ENCODE peak calls at places on chromosomes 11 and 22, in six cellular contexts. C is CD4-positive, alpha-beta memory T cell; J is NCI-H1092; Q is substantia nigra; W is small intestine; E is stomach. I is an unnamed sample.

GRCh38 chr11:1121343-1122331 is 36.1 kb upstream of the MUC5AC start:
- DNase-seq in C (no peak), J (no peak), Q (no peak), W (no peak), E (peak), I (no peak)

GRCh38 chr11:76209671-76209955 is 3.3 kb upstream of the WNT11 start:
- DNase-seq in C (no peak), J (no peak), Q (no peak), W (no peak), E (no peak), I (no peak)

GRCh38 chr11:12156301-12157140 is 46.1 kb downstream of the MICAL2 start:
- DNase-seq in C (no peak), J (no peak), Q (no peak), W (no peak), E (no peak), I (no peak)

GRCh38 chr11:33957304-33957917 is 65.5 kb upstream of the LMO2 start:
- DNase-seq in C (no peak), J (no peak), Q (no peak), W (no peak), E (no peak), I (no peak)

GRCh38 chr11:86952221-86952875 is 2.8 kb downstream of the FZD4 start:
- DNase-seq in C (no peak), J (no peak), Q (no peak), W (no peak), E (no peak), I (no peak)

GRCh38 chr11:73470036-73470624 is 93.9 kb downstream of the RELT start:
- DNase-seq in C (no peak), J (no peak), Q (no peak), W (no peak), E (no peak), I (no peak)

GRCh38 chr22:30424471-30425326 is 869 bp upstream of the MTFP1 start:
- DNase-seq in C (no peak), J (no peak), Q (no peak), W (peak), E (no peak), I (no peak)

GRCh38 chr11:45411221-45411946 is 125.2 kb upstream of the SYT13 start:
- DNase-seq in C (no peak), J (no peak), Q (no peak), W (no peak), E (no peak), I (no peak)

GRCh38 chr11:6616596-6617250 is 2.5 kb downstream of the TPP1 start:
- DNase-seq in C (no peak), J (no peak), Q (no peak), W (no peak), E (no peak), I (no peak)

GRCh38 chr22:32823024-32823730 is 21.7 kb downstream of the TIMP3 start:
- DNase-seq in C (no peak), J (peak), Q (no peak), W (peak), E (peak), I (no peak)

GRCh38 chr11:2862950-2863618 is 22.5 kb downstream of the CDKN1C start:
- DNase-seq in C (no peak), J (no peak), Q (no peak), W (no peak), E (no peak), I (no peak)

GRCh38 chr11:128544625-128545024 is 42.7 kb downstream of the ETS1 start:
- DNase-seq in C (no peak), J (peak), Q (no peak), W (no peak), E (no peak), I (no peak)

GRCh38 chr11:28674432-28675076 is 566.4 kb downstream of the METTL15 start:
- DNase-seq in C (no peak), J (no peak), Q (no peak), W (no peak), E (no peak), I (no peak)

GRCh38 chr11:2378527-2379210 is 1.6 kb downstream of the CD81 start:
- DNase-seq in C (no peak), J (no peak), Q (no peak), W (no peak), E (no peak), I (no peak)

GRCh38 chr22:41369089-41369745 is 12.5 kb upstream of the TEF start:
- DNase-seq in C (no peak), J (no peak), Q (peak), W (no peak), E (no peak), I (peak)

GRCh38 chr22:26617251-26618199 is at the start of gene CRYBB1:
- DNase-seq in C (no peak), J (no peak), Q (peak), W (no peak), E (no peak), I (peak)

GRCh38 chr11:36146437-36146836 is 142.8 kb downstream of the COMMD9 start:
- DNase-seq in C (no peak), J (no peak), Q (no peak), W (no peak), E (no peak), I (no peak)

GRCh38 chr22:37233751-37234631 is 10.1 kb downstream of the RAC2 start:
- DNase-seq in C (no peak), J (no peak), Q (no peak), W (no peak), E (no peak), I (no peak)

GRCh38 chr11:117881217-117881616 is 4.8 kb upstream of the FXYD6 start:
- DNase-seq in C (no peak), J (no peak), Q (no peak), W (no peak), E (no peak), I (no peak)

GRCh38 chr11:117972589-117973445 is 13.4 kb upstream of the IL10RA start:
- DNase-seq in C (no peak), J (peak), Q (no peak), W (no peak), E (no peak), I (no peak)

GRCh38 chr11:62555464-62556092 is 9.0 kb upstream of the AHNAK start:
- DNase-seq in C (peak), J (no peak), Q (peak), W (no peak), E (no peak), I (no peak)

GRCh38 chr11:95453616-95454118 is 222.7 kb upstream of the SESN3 start:
- DNase-seq in C (no peak), J (no peak), Q (peak), W (no peak), E (peak), I (peak)

GRCh38 chr22:30221121-30221992 is 25.2 kb downstream of the LIF start:
- DNase-seq in C (peak), J (no peak), Q (no peak), W (peak), E (no peak), I (no peak)

GRCh38 chr22:40009953-40010751 is 15.4 kb downstream of the FAM83F start:
- DNase-seq in C (no peak), J (peak), Q (no peak), W (no peak), E (no peak), I (no peak)

GRCh38 chr11:130700092-130700491 is 216.2 kb downstream of the SNX19 start:
- DNase-seq in C (no peak), J (no peak), Q (no peak), W (no peak), E (no peak), I (no peak)

GRCh38 chr11:10926801-10927200 is 68.9 kb upstream of the ZBED5 start:
- DNase-seq in C (no peak), J (no peak), Q (no peak), W (no peak), E (no peak), I (no peak)

GRCh38 chr22:41574847-41575381 is 14.1 kb downstream of the CSDC2 start:
- DNase-seq in C (no peak), J (no peak), Q (peak), W (no peak), E (peak), I (no peak)

GRCh38 chr11:1092145-1092670 is 17.5 kb downstream of the MUC2 start:
- DNase-seq in C (no peak), J (no peak), Q (no peak), W (no peak), E (no peak), I (no peak)

GRCh38 chr22:50436841-50437341 is 37.9 kb downstream of the SBF1 start:
- DNase-seq in C (no peak), J (no peak), Q (no peak), W (no peak), E (no peak), I (no peak)

GRCh38 chr11:130612291-130612802 is 163.9 kb downstream of the ADAMTS15 start:
- DNase-seq in C (no peak), J (no peak), Q (no peak), W (no peak), E (no peak), I (no peak)

GRCh38 chr22:29587938-29588699 is 7.2 kb upstream of the NIPSNAP1 start:
- DNase-seq in C (no peak), J (no peak), Q (no peak), W (no peak), E (no peak), I (no peak)

GRCh38 chr22:24894220-24894975 is 52.1 kb downstream of the LHFPL7 start:
- DNase-seq in C (no peak), J (peak), Q (peak), W (peak), E (peak), I (peak)

GRCh38 chr11:9765320-9766101 is 101.6 kb downstream of the SWAP70 start:
- DNase-seq in C (no peak), J (peak), Q (no peak), W (no peak), E (no peak), I (no peak)

GRCh38 chr22:19991645-19992451 is 24.8 kb downstream of the ARVCF start:
- DNase-seq in C (no peak), J (no peak), Q (peak), W (no peak), E (no peak), I (no peak)

GRCh38 chr11:10413268-10413667 is 41.8 kb upstream of the AMPD3 start:
- DNase-seq in C (peak), J (peak), Q (peak), W (peak), E (no peak), I (peak)

GRCh38 chr11:33732176-33732575 is 4.0 kb downstream of the CD59 start:
- DNase-seq in C (no peak), J (no peak), Q (no peak), W (no peak), E (no peak), I (peak)

GRCh38 chr11:86101493-86101892 is 32.6 kb upstream of the PICALM start:
- DNase-seq in C (no peak), J (no peak), Q (no peak), W (no peak), E (no peak), I (no peak)